ENCODE peak calls at places on chromosomes 1 and 21, in six cellular contexts. X is IMR-90; C is activated CD8-positive, alpha-beta T cell treated with anti-CD3 and anti-CD28 coated beads for 36 hours; R is astrocyte of the cerebellum; M is mesothelial cell of epicardium; N is omental fat pad. U is an unnamed sample.

GRCh38 chr1:170620164-170620563 is 43.8 kb upstream of the PRRX1 start:
- DNase-seq in N (no peak), R (no peak), C (no peak), M (no peak), X (peak), U (no peak)

GRCh38 chr1:6033986-6034749 is 11.5 kb upstream of the KCNAB2 start:
- DNase-seq in M (no peak), C (peak), R (no peak), N (no peak), X (peak), U (no peak)

GRCh38 chr1:52142220-52143153 is 598 bp downstream of the ZFYVE9 start:
- DNase-seq in C (peak), M (peak), X (peak), R (peak), N (no peak), U (peak)

GRCh38 chr1:84375965-84376910 is 22.0 kb upstream of the DNASE2B start:
- DNase-seq in M (no peak), R (no peak), X (peak), C (no peak), N (no peak), U (no peak)

GRCh38 chr1:198162091-198162767 is 5.4 kb downstream of the NEK7 start:
- DNase-seq in N (no peak), R (no peak), M (no peak), X (no peak), C (no peak), U (peak)

GRCh38 chr21:43697758-43698643 is 20.9 kb upstream of the PDXK start:
- DNase-seq in N (no peak), C (no peak), M (no peak), R (no peak), X (peak), U (no peak)

GRCh38 chr1:173295391-173295790 is 88.3 kb upstream of the TNFSF4 start:
- DNase-seq in M (no peak), N (no peak), X (no peak), C (no peak), R (no peak), U (no peak)

GRCh38 chr1:67645495-67646144 is 39.4 kb upstream of the GADD45A start:
- DNase-seq in N (no peak), R (no peak), M (no peak), C (no peak), X (no peak), U (no peak)

GRCh38 chr1:184567648-184568047 is 180.8 kb downstream of the C1orf21 start:
- DNase-seq in R (peak), N (no peak), C (no peak), X (peak), M (no peak), U (no peak)

GRCh38 chr1:245715970-245716369 is 561.2 kb downstream of the KIF26B start:
- DNase-seq in R (peak), M (no peak), N (no peak), C (no peak), X (peak), U (peak)

GRCh38 chr1:185917646-185918045 is 183.5 kb downstream of the HMCN1 start:
- DNase-seq in X (peak), R (peak), M (peak), N (no peak), C (no peak), U (no peak)

GRCh38 chr1:3907031-3907534 is 7.0 kb upstream of the C1orf174 start:
- DNase-seq in M (no peak), C (peak), N (no peak), R (no peak), X (no peak), U (peak)

GRCh38 chr1:60134706-60135105 is 61.1 kb upstream of the C1orf87 start:
- DNase-seq in N (no peak), M (no peak), R (no peak), C (no peak), X (no peak), U (no peak)

GRCh38 chr1:15444476-15445389 is 6.5 kb downstream of the CTRC start:
- DNase-seq in M (no peak), R (no peak), N (no peak), X (no peak), C (no peak), U (no peak)

GRCh38 chr1:15441247-15441646 is 3.0 kb downstream of the CTRC start:
- DNase-seq in M (no peak), R (no peak), X (no peak), C (no peak), N (no peak), U (no peak)

GRCh38 chr1:15442119-15442518 is 3.9 kb downstream of the CTRC start:
- DNase-seq in N (no peak), C (no peak), R (no peak), M (no peak), X (no peak), U (peak)

GRCh38 chr1:15443281-15443680 is 5.0 kb downstream of the CTRC start:
- DNase-seq in N (no peak), R (no peak), X (no peak), M (no peak), C (no peak), U (no peak)

DNA sequence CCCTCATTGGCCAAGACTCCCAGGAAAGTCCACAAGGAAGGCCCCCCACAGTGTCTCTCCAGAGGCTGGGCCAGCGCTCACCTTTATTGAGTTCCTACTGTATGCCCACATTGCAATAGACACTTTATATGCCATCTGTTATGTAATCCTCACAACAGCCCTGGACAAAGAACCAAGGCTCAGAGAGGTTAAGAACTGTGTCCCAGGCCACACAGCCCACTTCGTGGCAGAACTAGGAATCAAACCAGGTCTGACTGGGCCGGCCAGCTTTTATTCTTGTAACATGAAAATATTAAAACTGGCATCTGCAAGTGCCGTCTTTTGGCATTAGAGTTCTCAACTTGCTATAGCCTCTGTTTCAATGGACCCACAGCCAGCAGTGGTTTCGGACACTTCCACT is 4.5 kb downstream of the CTRC start:
- DNase-seq in N (no peak), M (no peak), R (no peak), X (no peak), C (no peak), U (no peak)
- TF ChIP-seq CTCF in N (no peak), M (no peak), R (no peak), X (no peak), C (no peak), U (no peak)

GRCh38 chr21:16085436-16085835 is 355.7 kb downstream of the USP25 start:
- DNase-seq in M (no peak), C (no peak), X (peak), R (no peak), N (no peak), U (no peak)

GRCh38 chr21:16081304-16081703 is 351.5 kb downstream of the USP25 start:
- DNase-seq in M (no peak), R (no peak), C (no peak), N (no peak), X (no peak), U (no peak)

GRCh38 chr21:16084776-16085364 is 355.1 kb downstream of the USP25 start:
- DNase-seq in M (no peak), X (peak), N (no peak), R (peak), C (no peak), U (no peak)

GRCh38 chr21:16079830-16080229 is 350.0 kb downstream of the USP25 start:
- DNase-seq in M (no peak), R (no peak), C (no peak), X (peak), N (no peak), U (no peak)

DNA sequence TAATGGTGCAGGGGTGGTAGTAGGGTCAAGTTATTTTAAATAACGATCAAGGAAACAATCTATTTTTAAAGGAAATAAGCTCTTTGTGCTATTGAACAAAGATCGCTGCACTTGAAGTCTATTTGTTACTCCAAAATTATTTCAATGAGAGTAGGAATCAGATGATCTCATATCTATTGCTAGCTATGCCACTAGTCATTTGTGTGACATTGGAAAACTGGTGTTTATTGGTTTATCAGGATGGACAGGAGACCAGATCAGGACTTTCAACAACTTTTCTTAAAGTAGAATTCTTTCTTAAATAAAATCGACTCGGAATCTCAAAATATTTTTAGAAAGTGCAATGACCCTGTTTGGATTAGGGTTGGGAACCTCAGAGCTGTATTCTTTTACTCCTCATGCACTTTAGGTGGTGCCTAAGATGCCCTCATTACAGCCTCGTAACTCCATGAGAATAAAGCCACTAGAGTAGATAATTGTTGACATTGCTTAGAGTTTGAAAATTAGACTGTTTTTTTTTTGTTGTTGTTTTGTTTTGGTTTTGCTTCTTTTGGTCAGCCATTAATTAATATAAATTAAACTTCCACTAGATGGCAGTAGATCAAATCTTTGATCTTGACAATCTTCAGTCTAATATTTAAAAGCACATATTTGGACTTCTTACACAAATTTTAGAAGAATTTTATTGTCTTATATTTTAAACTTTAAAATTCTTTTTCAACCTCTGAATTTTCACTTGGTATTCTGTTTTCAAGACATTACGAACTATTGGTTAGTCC is 352.4 kb downstream of the USP25 start:
- DNase-seq in X (peak), C (no peak), N (no peak), M (no peak), R (no peak), U (no peak)
- TF ChIP-seq CTCF in X (peak), C (peak), N (no peak), M (peak), R (no peak), U (peak)

GRCh38 chr21:45151484-45152115 is 77.2 kb downstream of the ADARB1 start:
- DNase-seq in C (no peak), X (no peak), R (no peak), N (no peak), M (no peak), U (no peak)

GRCh38 chr21:45150630-45151265 is 76.4 kb downstream of the ADARB1 start:
- DNase-seq in R (no peak), X (no peak), N (no peak), C (no peak), M (no peak), U (no peak)

GRCh38 chr21:45154511-45155508 is 80.4 kb downstream of the ADARB1 start:
- DNase-seq in X (peak), M (no peak), C (peak), R (peak), N (no peak), U (no peak)

GRCh38 chr21:45153358-45154318 is 79.3 kb downstream of the ADARB1 start:
- DNase-seq in X (peak), M (no peak), N (no peak), R (peak), C (no peak), U (no peak)

GRCh38 chr21:45152265-45152746 is 77.9 kb downstream of the ADARB1 start:
- DNase-seq in C (peak), M (no peak), N (no peak), R (no peak), X (no peak), U (peak)
- TF ChIP-seq CTCF in C (peak), M (no peak), N (no peak), R (peak), X (peak), U (peak)

GRCh38 chr1:208997726-208998312 is 585.7 kb upstream of the CAMK1G start:
- DNase-seq in R (no peak), M (no peak), C (no peak), N (no peak), X (no peak), U (no peak)
- TF ChIP-seq CTCF in R (peak), M (peak), C (no peak), N (no peak), X (no peak), U (no peak)

GRCh38 chr1:39965051-39965450 is 10.1 kb downstream of the MFSD2A start:
- DNase-seq in C (no peak), M (no peak), N (no peak), X (no peak), R (no peak), U (no peak)

GRCh38 chr1:39964552-39964951 is 9.6 kb downstream of the MFSD2A start:
- DNase-seq in X (no peak), M (no peak), N (no peak), C (no peak), R (no peak), U (no peak)

GRCh38 chr1:39960461-39960958 is 5.6 kb downstream of the MFSD2A start:
- DNase-seq in R (no peak), N (no peak), C (peak), M (no peak), X (no peak), U (peak)

GRCh38 chr1:39959651-39960333 is 4.8 kb downstream of the MFSD2A start:
- DNase-seq in C (peak), M (no peak), N (no peak), X (no peak), R (no peak), U (no peak)

GRCh38 chr1:39962450-39962825 is 7.5 kb downstream of the MFSD2A start:
- DNase-seq in M (no peak), X (no peak), N (no peak), R (no peak), C (no peak), U (no peak)
- TF ChIP-seq CTCF in M (no peak), X (no peak), N (no peak), R (no peak), C (no peak), U (no peak)

GRCh38 chr1:119027759-119028158 is 39.6 kb upstream of the TBX15 start:
- DNase-seq in N (no peak), R (no peak), X (no peak), C (no peak), M (no peak), U (no peak)
- TF ChIP-seq CTCF in N (no peak), R (no peak), X (no peak), C (no peak), M (no peak), U (no peak)

GRCh38 chr1:147749792-147750191 is 10.6 kb downstream of the GJA5 start:
- DNase-seq in M (no peak), R (no peak), C (no peak), X (no peak), N (no peak), U (no peak)

GRCh38 chr1:147752531-147752930 is 7.9 kb downstream of the GJA5 start:
- DNase-seq in R (no peak), X (no peak), C (no peak), M (no peak), N (no peak), U (no peak)

GRCh38 chr1:147748687-147749350 is 11.6 kb downstream of the GJA5 start:
- DNase-seq in C (no peak), R (no peak), M (no peak), N (no peak), X (no peak), U (no peak)

GRCh38 chr1:147751346-147751745 is 9.1 kb downstream of the GJA5 start:
- DNase-seq in M (no peak), C (no peak), R (no peak), X (no peak), N (no peak), U (no peak)

GRCh38 chr1:147750618-147751217 is 9.7 kb downstream of the GJA5 start:
- DNase-seq in C (no peak), M (no peak), N (no peak), R (no peak), X (no peak), U (no peak)
- TF ChIP-seq CTCF in C (no peak), M (no peak), N (no peak), R (no peak), X (no peak), U (no peak)

DNA sequence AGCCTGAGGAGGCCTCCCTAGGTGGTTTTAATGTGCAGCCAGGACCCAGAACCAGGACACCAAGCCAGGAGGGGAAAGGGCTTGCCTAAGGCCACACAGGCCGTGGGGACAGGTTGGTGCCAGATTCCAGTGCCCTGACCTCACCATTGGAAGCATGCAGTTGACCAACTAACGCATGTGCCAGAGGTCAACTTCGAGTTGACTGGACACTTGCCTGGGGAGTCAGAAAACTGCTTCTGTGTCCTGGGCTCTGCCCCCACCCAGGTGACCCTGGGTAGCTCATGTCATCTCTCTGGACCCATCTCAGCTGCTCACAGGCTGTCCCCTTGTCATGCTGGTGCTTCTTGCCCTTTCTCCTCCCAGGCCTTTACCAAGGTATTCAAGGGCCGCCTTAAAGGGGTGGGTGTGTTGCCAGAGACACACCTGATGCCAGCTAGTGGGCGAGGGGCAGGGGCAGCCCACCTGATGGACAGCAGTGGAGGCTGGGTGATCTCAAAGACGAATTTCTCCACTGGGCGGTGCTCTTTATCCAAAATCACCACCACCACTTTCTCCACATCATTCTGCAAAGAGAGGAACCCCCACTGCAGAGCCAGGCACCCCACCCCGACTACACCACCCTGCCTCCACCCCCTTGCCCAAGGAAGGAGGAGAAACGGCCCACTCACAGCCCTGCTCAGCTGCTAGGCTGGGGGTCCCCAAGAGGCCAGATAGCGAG is 4.4 kb downstream of the MAD2L2 start:
- DNase-seq in C (no peak), R (no peak), M (no peak), N (no peak), X (no peak), U (no peak)
- TF ChIP-seq CTCF in C (no peak), R (no peak), M (no peak), N (no peak), X (no peak), U (peak)

GRCh38 chr1:192238421-192238820 is 78.4 kb upstream of the RGS21 start:
- DNase-seq in C (no peak), M (no peak), N (no peak), X (no peak), R (no peak), U (no peak)
- TF ChIP-seq CTCF in C (no peak), M (no peak), N (no peak), X (no peak), R (no peak), U (no peak)